ENCODE peak calls at places on chromosomes 3 and 15, in ten cellular contexts. One of them, this sample, is unnamed.
A peak's percentile ranks its signal among the peaks of the same experiment; 100 is the strongest.

GRCh38 chr3:133572158-133573053 is 1.1 kb upstream of the CDV3 start:
- DNase-seq in stimulated activated CD4-positive, alpha-beta T cell treated with anti-CD3 and anti-CD28 coated beads, Interleukin-12 subunit alpha, Interleukin-12 subunit beta, amount 100 ng/mL, for 48 hours: no peak
- DNase-seq in SW 1271: no peak
- DNase-seq in NCI-H510A treated with DMSO at 0.1 percent for 48 hours: no peak
- DNase-seq in NCI-H524 treated with DMSO at 0.1 percent for 48 hours: no peak
- DNase-seq in cardiac fibroblast: peak; percentile 71
- DNase-seq in breast epithelium: no peak
- DNase-seq in IMR-90: peak; percentile 53
- DNase-seq in AG09319: no peak
- DNase-seq in aorta: no peak
- DNase-seq in this sample: no peak

GRCh38 chr3:119700269-119700919 is 2.4 kb upstream of the CFAP91 start:
- DNase-seq in cardiac fibroblast: peak; percentile 80
- DNase-seq in stimulated activated CD4-positive, alpha-beta T cell treated with anti-CD3 and anti-CD28 coated beads, Interleukin-12 subunit alpha, Interleukin-12 subunit beta, amount 100 ng/mL, for 48 hours: no peak
- DNase-seq in AG09319: no peak
- DNase-seq in IMR-90: peak; percentile 57
- DNase-seq in breast epithelium: no peak
- DNase-seq in aorta: no peak
- DNase-seq in NCI-H510A treated with DMSO at 0.1 percent for 48 hours: no peak
- DNase-seq in SW 1271: no peak
- DNase-seq in NCI-H524 treated with DMSO at 0.1 percent for 48 hours: no peak
- DNase-seq in this sample: no peak

GRCh38 chr3:129616713-129617112 is 10.2 kb upstream of the PLXND1 start:
- DNase-seq in stimulated activated CD4-positive, alpha-beta T cell treated with anti-CD3 and anti-CD28 coated beads, Interleukin-12 subunit alpha, Interleukin-12 subunit beta, amount 100 ng/mL, for 48 hours: no peak
- DNase-seq in breast epithelium: no peak
- DNase-seq in NCI-H510A treated with DMSO at 0.1 percent for 48 hours: no peak
- DNase-seq in NCI-H524 treated with DMSO at 0.1 percent for 48 hours: no peak
- DNase-seq in IMR-90: peak; percentile 83
- DNase-seq in cardiac fibroblast: peak; percentile 93
- DNase-seq in aorta: peak; percentile 76
- DNase-seq in SW 1271: no peak
- DNase-seq in AG09319: no peak
- DNase-seq in this sample: no peak

GRCh38 chr15:29090617-29091466 is 178.8 kb downstream of the NSMCE3 start:
- DNase-seq in NCI-H524 treated with DMSO at 0.1 percent for 48 hours: no peak
- DNase-seq in stimulated activated CD4-positive, alpha-beta T cell treated with anti-CD3 and anti-CD28 coated beads, Interleukin-12 subunit alpha, Interleukin-12 subunit beta, amount 100 ng/mL, for 48 hours: peak; percentile 31
- DNase-seq in SW 1271: no peak
- DNase-seq in IMR-90: peak; percentile 11
- DNase-seq in breast epithelium: no peak
- DNase-seq in NCI-H510A treated with DMSO at 0.1 percent for 48 hours: no peak
- DNase-seq in AG09319: no peak
- DNase-seq in aorta: no peak
- DNase-seq in cardiac fibroblast: peak; percentile 41
- DNase-seq in this sample: peak; percentile 56

GRCh38 chr15:78418239-78418638 is 19.8 kb upstream of the IREB2 start:
- DNase-seq in IMR-90: peak; percentile 9
- DNase-seq in aorta: no peak
- DNase-seq in SW 1271: no peak
- DNase-seq in cardiac fibroblast: peak; percentile 42
- DNase-seq in stimulated activated CD4-positive, alpha-beta T cell treated with anti-CD3 and anti-CD28 coated beads, Interleukin-12 subunit alpha, Interleukin-12 subunit beta, amount 100 ng/mL, for 48 hours: no peak
- DNase-seq in NCI-H510A treated with DMSO at 0.1 percent for 48 hours: no peak
- DNase-seq in AG09319: no peak
- DNase-seq in NCI-H524 treated with DMSO at 0.1 percent for 48 hours: no peak
- DNase-seq in breast epithelium: no peak
- DNase-seq in this sample: peak; percentile 52

GRCh38 chr3:150252462-150252861 is 155.6 kb upstream of the TSC22D2 start:
- DNase-seq in stimulated activated CD4-positive, alpha-beta T cell treated with anti-CD3 and anti-CD28 coated beads, Interleukin-12 subunit alpha, Interleukin-12 subunit beta, amount 100 ng/mL, for 48 hours: no peak
- DNase-seq in IMR-90: peak; percentile 30
- DNase-seq in NCI-H524 treated with DMSO at 0.1 percent for 48 hours: no peak
- DNase-seq in NCI-H510A treated with DMSO at 0.1 percent for 48 hours: no peak
- DNase-seq in aorta: no peak
- DNase-seq in AG09319: no peak
- DNase-seq in cardiac fibroblast: peak; percentile 71
- DNase-seq in breast epithelium: no peak
- DNase-seq in SW 1271: no peak
- DNase-seq in this sample: no peak

GRCh38 chr15:71575474-71576045 is 234.8 kb upstream of the NR2E3 start:
- DNase-seq in aorta: no peak
- DNase-seq in IMR-90: no peak
- DNase-seq in AG09319: no peak
- DNase-seq in cardiac fibroblast: peak; percentile 55
- DNase-seq in stimulated activated CD4-positive, alpha-beta T cell treated with anti-CD3 and anti-CD28 coated beads, Interleukin-12 subunit alpha, Interleukin-12 subunit beta, amount 100 ng/mL, for 48 hours: no peak
- DNase-seq in SW 1271: no peak
- DNase-seq in NCI-H510A treated with DMSO at 0.1 percent for 48 hours: peak; percentile 4
- DNase-seq in NCI-H524 treated with DMSO at 0.1 percent for 48 hours: no peak
- DNase-seq in breast epithelium: no peak
- DNase-seq in this sample: no peak

GRCh38 chr15:68930268-68931022 is at the start of gene SPESP1:
- DNase-seq in NCI-H510A treated with DMSO at 0.1 percent for 48 hours: no peak
- DNase-seq in IMR-90: peak; percentile 62
- DNase-seq in aorta: peak; percentile 86
- DNase-seq in SW 1271: no peak
- DNase-seq in breast epithelium: no peak
- DNase-seq in AG09319: peak; percentile 0
- DNase-seq in NCI-H524 treated with DMSO at 0.1 percent for 48 hours: no peak
- DNase-seq in cardiac fibroblast: peak; percentile 49
- DNase-seq in stimulated activated CD4-positive, alpha-beta T cell treated with anti-CD3 and anti-CD28 coated beads, Interleukin-12 subunit alpha, Interleukin-12 subunit beta, amount 100 ng/mL, for 48 hours: peak; percentile 13
- DNase-seq in this sample: peak; percentile 94

GRCh38 chr3:101900316-101900715 is 51.0 kb downstream of the NFKBIZ start:
- DNase-seq in AG09319: no peak
- DNase-seq in stimulated activated CD4-positive, alpha-beta T cell treated with anti-CD3 and anti-CD28 coated beads, Interleukin-12 subunit alpha, Interleukin-12 subunit beta, amount 100 ng/mL, for 48 hours: no peak
- DNase-seq in SW 1271: no peak
- DNase-seq in NCI-H510A treated with DMSO at 0.1 percent for 48 hours: no peak
- DNase-seq in IMR-90: no peak
- DNase-seq in NCI-H524 treated with DMSO at 0.1 percent for 48 hours: no peak
- DNase-seq in aorta: no peak
- DNase-seq in cardiac fibroblast: no peak
- DNase-seq in breast epithelium: no peak
- DNase-seq in this sample: no peak

GRCh38 chr3:110381992-110382391 is 689.6 kb upstream of the NECTIN3 start:
- DNase-seq in cardiac fibroblast: peak; percentile 7
- DNase-seq in NCI-H510A treated with DMSO at 0.1 percent for 48 hours: peak; percentile 30
- DNase-seq in aorta: no peak
- DNase-seq in IMR-90: no peak
- DNase-seq in SW 1271: no peak
- DNase-seq in NCI-H524 treated with DMSO at 0.1 percent for 48 hours: no peak
- DNase-seq in stimulated activated CD4-positive, alpha-beta T cell treated with anti-CD3 and anti-CD28 coated beads, Interleukin-12 subunit alpha, Interleukin-12 subunit beta, amount 100 ng/mL, for 48 hours: no peak
- DNase-seq in AG09319: no peak
- DNase-seq in breast epithelium: no peak
- DNase-seq in this sample: no peak

GRCh38 chr15:52503788-52504496 is 24.7 kb downstream of the MYO5A start:
- DNase-seq in SW 1271: no peak
- DNase-seq in cardiac fibroblast: peak; percentile 41
- DNase-seq in breast epithelium: no peak
- DNase-seq in NCI-H510A treated with DMSO at 0.1 percent for 48 hours: no peak
- DNase-seq in IMR-90: peak; percentile 86
- DNase-seq in NCI-H524 treated with DMSO at 0.1 percent for 48 hours: no peak
- DNase-seq in stimulated activated CD4-positive, alpha-beta T cell treated with anti-CD3 and anti-CD28 coated beads, Interleukin-12 subunit alpha, Interleukin-12 subunit beta, amount 100 ng/mL, for 48 hours: no peak
- DNase-seq in aorta: no peak
- DNase-seq in AG09319: no peak
- DNase-seq in this sample: no peak

GRCh38 chr3:184156522-184156955 is 1.4 kb downstream of the DVL3 start:
- DNase-seq in aorta: peak; percentile 81
- DNase-seq in SW 1271: no peak
- DNase-seq in NCI-H524 treated with DMSO at 0.1 percent for 48 hours: no peak
- DNase-seq in stimulated activated CD4-positive, alpha-beta T cell treated with anti-CD3 and anti-CD28 coated beads, Interleukin-12 subunit alpha, Interleukin-12 subunit beta, amount 100 ng/mL, for 48 hours: no peak
- DNase-seq in NCI-H510A treated with DMSO at 0.1 percent for 48 hours: no peak
- DNase-seq in IMR-90: peak; percentile 60
- DNase-seq in cardiac fibroblast: peak; percentile 71
- DNase-seq in breast epithelium: no peak
- DNase-seq in AG09319: no peak
- DNase-seq in this sample: no peak

GRCh38 chr3:69082805-69083204 is 1.9 kb upstream of the ARL6IP5 start:
- DNase-seq in cardiac fibroblast: peak; percentile 89
- DNase-seq in IMR-90: peak; percentile 83
- DNase-seq in SW 1271: no peak
- DNase-seq in NCI-H524 treated with DMSO at 0.1 percent for 48 hours: no peak
- DNase-seq in NCI-H510A treated with DMSO at 0.1 percent for 48 hours: no peak
- DNase-seq in aorta: no peak
- DNase-seq in AG09319: peak; percentile 49
- DNase-seq in breast epithelium: no peak
- DNase-seq in stimulated activated CD4-positive, alpha-beta T cell treated with anti-CD3 and anti-CD28 coated beads, Interleukin-12 subunit alpha, Interleukin-12 subunit beta, amount 100 ng/mL, for 48 hours: peak; percentile 69
- DNase-seq in this sample: no peak

GRCh38 chr15:59646271-59646670 is 11.0 kb downstream of the GTF2A2 start:
- DNase-seq in NCI-H510A treated with DMSO at 0.1 percent for 48 hours: no peak
- DNase-seq in stimulated activated CD4-positive, alpha-beta T cell treated with anti-CD3 and anti-CD28 coated beads, Interleukin-12 subunit alpha, Interleukin-12 subunit beta, amount 100 ng/mL, for 48 hours: no peak
- DNase-seq in AG09319: no peak
- DNase-seq in breast epithelium: no peak
- DNase-seq in NCI-H524 treated with DMSO at 0.1 percent for 48 hours: no peak
- DNase-seq in aorta: no peak
- DNase-seq in cardiac fibroblast: no peak
- DNase-seq in SW 1271: no peak
- DNase-seq in IMR-90: no peak
- DNase-seq in this sample: no peak

GRCh38 chr15:101454365-101454764 is 35.1 kb downstream of the PCSK6 start:
- DNase-seq in stimulated activated CD4-positive, alpha-beta T cell treated with anti-CD3 and anti-CD28 coated beads, Interleukin-12 subunit alpha, Interleukin-12 subunit beta, amount 100 ng/mL, for 48 hours: no peak
- DNase-seq in AG09319: no peak
- DNase-seq in NCI-H524 treated with DMSO at 0.1 percent for 48 hours: no peak
- DNase-seq in IMR-90: no peak
- DNase-seq in breast epithelium: peak; percentile 12
- DNase-seq in SW 1271: no peak
- DNase-seq in NCI-H510A treated with DMSO at 0.1 percent for 48 hours: no peak
- DNase-seq in cardiac fibroblast: no peak
- DNase-seq in aorta: no peak
- DNase-seq in this sample: no peak